ENCODE peak calls at places on chromosomes 1 and 21, in six cellular contexts. F, U, L, O, M and C are unnamed samples.

GRCh38 chr1:26419494-26419893 is 8.9 kb downstream of the LIN28A start:
- ATAC-seq in F (no peak), U (no peak), L (no peak), O (no peak), M (no peak), C (no peak)

GRCh38 chr1:44327679-44328491 is 27.2 kb downstream of the ERI3 start:
- ATAC-seq in F (peak; percentile 89), U (peak; percentile 95), L (peak; percentile 90), O (no peak), M (peak; percentile 52), C (peak; percentile 96)

GRCh38 chr1:117681093-117681950 is 75.5 kb downstream of the TENT5C start:
- ATAC-seq in F (no peak), U (no peak), L (peak; percentile 67), O (no peak), M (peak; percentile 82), C (no peak)

GRCh38 chr1:68173283-68174172 is 58.8 kb downstream of the WLS start:
- ATAC-seq in F (no peak), U (peak; percentile 33), L (no peak), O (no peak), M (no peak), C (peak; percentile 16)

GRCh38 chr1:109786531-109787021 is 22.9 kb upstream of the EPS8L3 start:
- ATAC-seq in F (no peak), U (peak; percentile 79), L (no peak), O (no peak), M (no peak), C (no peak)

GRCh38 chr1:147591246-147591891 is 50.1 kb downstream of the BCL9 start:
- ATAC-seq in F (no peak), U (no peak), L (no peak), O (no peak), M (no peak), C (no peak)

GRCh38 chr1:2411801-2412394 is 466 bp downstream of the PEX10 start:
- ATAC-seq in F (peak; percentile 0), U (peak; percentile 45), L (peak; percentile 28), O (peak; percentile 46), M (peak; percentile 41), C (peak; percentile 22)

GRCh38 chr1:237416924-237417655 is 375.1 kb downstream of the RYR2 start:
- ATAC-seq in F (no peak), U (no peak), L (no peak), O (no peak), M (no peak), C (no peak)

GRCh38 chr21:29029524-29029923 is 5.1 kb downstream of the USP16 start:
- ATAC-seq in F (no peak), U (no peak), L (no peak), O (no peak), M (no peak), C (no peak)

GRCh38 chr1:15825800-15826199 is 18.4 kb upstream of the UQCRHL start:
- ATAC-seq in F (peak; percentile 47), U (peak; percentile 18), L (no peak), O (no peak), M (no peak), C (no peak)

GRCh38 chr1:152743371-152744145 is 14.3 kb upstream of the KPRP start:
- ATAC-seq in F (no peak), U (peak; percentile 33), L (peak; percentile 37), O (no peak), M (no peak), C (no peak)

GRCh38 chr1:161066694-161067093 is 3.0 kb downstream of the ARHGAP30 start:
- ATAC-seq in F (no peak), U (no peak), L (no peak), O (no peak), M (no peak), C (no peak)

GRCh38 chr1:51605961-51606723 is 10.8 kb upstream of the OSBPL9 start:
- ATAC-seq in F (no peak), U (peak; percentile 55), L (peak; percentile 60), O (no peak), M (peak; percentile 40), C (no peak)

GRCh38 chr1:3032371-3032862 is 11.2 kb downstream of the ACTRT2 start:
- ATAC-seq in F (peak; percentile 2), U (no peak), L (no peak), O (no peak), M (no peak), C (no peak)

GRCh38 chr21:37552496-37553399 is 186.2 kb downstream of the DYRK1A start:
- ATAC-seq in F (no peak), U (no peak), L (no peak), O (no peak), M (no peak), C (no peak)

GRCh38 chr1:224851850-224852261 is 77.6 kb upstream of the DNAH14 start:
- ATAC-seq in F (no peak), U (peak; percentile 72), L (peak; percentile 71), O (peak; percentile 77), M (peak; percentile 69), C (peak; percentile 31)

GRCh38 chr1:198499588-198499987 is 40.9 kb downstream of the ATP6V1G3 start:
- ATAC-seq in F (no peak), U (no peak), L (no peak), O (no peak), M (no peak), C (no peak)

GRCh38 chr1:30085814-30086770 is 637.3 kb downstream of the MATN1 start:
- ATAC-seq in F (no peak), U (peak; percentile 77), L (peak; percentile 75), O (peak; percentile 55), M (peak; percentile 94), C (peak; percentile 53)

GRCh38 chr1:13667696-13668095 is 32.3 kb upstream of the PRDM2 start:
- ATAC-seq in F (no peak), U (no peak), L (no peak), O (peak; percentile 61), M (no peak), C (no peak)

GRCh38 chr1:228275154-228275434 is 67.2 kb downstream of the OBSCN start:
- ATAC-seq in F (no peak), U (no peak), L (no peak), O (no peak), M (no peak), C (no peak)

GRCh38 chr1:67540025-67540732 is 110.0 kb upstream of the SERBP1 start:
- ATAC-seq in F (no peak), U (no peak), L (peak; percentile 68), O (no peak), M (peak; percentile 10), C (no peak)

GRCh38 chr1:12112711-12113161 is 49.6 kb downstream of the TNFRSF8 start:
- ATAC-seq in F (no peak), U (peak; percentile 37), L (no peak), O (no peak), M (no peak), C (no peak)

GRCh38 chr1:237141471-237141870 is 99.5 kb downstream of the RYR2 start:
- ATAC-seq in F (no peak), U (no peak), L (no peak), O (no peak), M (no peak), C (no peak)

GRCh38 chr1:15341634-15342375 is 67.9 kb upstream of the EFHD2 start:
- ATAC-seq in F (no peak), U (peak; percentile 62), L (no peak), O (no peak), M (no peak), C (no peak)

GRCh38 chr1:218588555-218589172 is 243.5 kb downstream of the TGFB2 start:
- ATAC-seq in F (no peak), U (no peak), L (peak; percentile 57), O (no peak), M (no peak), C (no peak)

DNA sequence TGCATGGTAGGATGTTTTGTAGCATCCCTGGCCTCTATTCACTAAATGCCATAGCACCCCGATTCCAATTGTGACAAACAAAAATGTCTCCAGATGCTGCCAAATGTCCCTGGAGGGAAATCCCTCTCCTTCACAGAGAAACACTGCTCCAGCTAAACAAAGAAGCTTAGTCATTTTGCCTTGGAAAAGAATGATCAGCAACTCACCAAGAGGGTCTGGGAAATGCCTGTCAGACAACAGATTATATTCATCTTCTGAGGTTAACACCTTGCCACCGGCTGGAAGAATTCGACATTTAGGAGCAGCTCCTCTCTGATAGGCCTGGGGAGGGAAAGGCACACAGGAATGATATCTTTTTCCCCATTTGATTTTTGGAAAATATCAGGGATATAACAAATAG is 84.4 kb downstream of the NIBAN1 start:
- ATAC-seq in F (no peak), U (no peak), L (no peak), O (no peak), M (no peak), C (no peak)
- H3K27ac ChIP-seq in F (no peak overlapping the region), U (no peak overlapping the region), L (no peak overlapping the region), O (no peak overlapping the region), M (no peak overlapping the region), C (peak overlapping the region; percentile 84)

GRCh38 chr1:112707217-112708001 is 482 bp upstream of the RHOC start:
- ATAC-seq in F (peak; percentile 90), U (peak; percentile 77), L (peak; percentile 66), O (peak; percentile 69), M (peak; percentile 74), C (peak; percentile 85)
- TF ChIP-seq EP300 in F (no peak), U (no peak), L (peak; percentile 3), O (no peak), M (peak; percentile 29), C (no peak)

DNA sequence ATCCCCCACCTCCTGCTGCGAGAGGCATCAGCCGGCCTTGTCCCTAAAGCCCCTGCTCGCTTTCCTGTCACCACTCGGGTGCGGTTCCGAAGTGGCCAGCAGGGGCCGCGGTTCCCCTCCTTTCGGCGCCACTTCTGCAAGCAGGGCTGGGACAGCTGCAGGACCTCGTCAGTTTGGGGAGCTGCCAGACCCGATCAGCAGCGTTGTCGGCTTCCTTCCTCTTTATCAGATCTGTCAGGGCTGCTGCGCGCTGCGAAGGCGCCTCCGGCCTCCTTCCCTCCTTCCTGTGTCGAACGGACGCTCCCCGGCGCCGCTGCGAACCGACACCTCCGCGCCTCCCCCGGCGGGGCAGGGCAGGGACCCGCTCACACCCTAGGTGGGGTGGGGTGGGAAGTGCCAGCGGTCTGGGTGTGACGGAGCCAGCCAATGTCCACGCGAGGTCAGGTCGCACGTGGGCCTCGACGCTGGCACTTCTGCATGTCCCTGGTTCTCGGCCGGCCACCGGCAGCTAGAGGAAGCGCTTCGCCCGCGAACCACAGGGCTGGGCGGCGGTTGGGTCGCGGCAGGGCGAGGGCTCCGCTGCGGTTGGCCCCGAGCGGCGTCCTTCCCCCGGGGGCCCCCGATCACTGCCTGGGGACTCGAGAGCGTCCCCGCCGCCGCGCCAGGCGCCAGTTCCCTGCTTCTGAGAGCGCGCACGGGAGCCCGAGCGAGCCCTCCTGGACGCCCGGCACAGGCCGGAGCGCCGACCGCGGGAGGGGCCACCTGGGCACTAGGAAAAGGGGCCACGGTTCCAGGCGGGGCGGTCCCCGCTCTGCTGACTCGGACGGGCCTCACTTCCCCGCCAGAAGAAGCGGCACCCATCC is 81.8 kb downstream of the RUNX3 start:
- ATAC-seq in F (peak; percentile 96), U (peak; percentile 95), L (peak; percentile 94), O (peak; percentile 97), M (peak; percentile 97), C (peak; percentile 92)
- TF ChIP-seq POLR2A in F (no peak), U (no peak), L (no peak), O (peak; percentile 84), M (peak; percentile 76), C (no peak)

GRCh38 chr1:54794401-54795099 is 6.6 kb downstream of the TTC22 start:
- ATAC-seq in F (no peak), U (peak; percentile 53), L (peak; percentile 94), O (no peak), M (peak; percentile 59), C (no peak)

GRCh38 chr1:54792686-54793282 is 8.3 kb downstream of the TTC22 start:
- ATAC-seq in F (no peak), U (no peak), L (no peak), O (no peak), M (no peak), C (no peak)

GRCh38 chr1:54796902-54797301 is 4.2 kb downstream of the TTC22 start:
- ATAC-seq in F (no peak), U (no peak), L (no peak), O (no peak), M (no peak), C (no peak)

GRCh38 chr1:54795841-54796468 is 5.2 kb downstream of the TTC22 start:
- ATAC-seq in F (no peak), U (no peak), L (no peak), O (no peak), M (no peak), C (no peak)

GRCh38 chr1:54795100-54795665 is 5.9 kb downstream of the TTC22 start:
- ATAC-seq in F (no peak), U (peak; percentile 37), L (peak; percentile 44), O (no peak), M (peak; percentile 16), C (no peak)
- H3K27ac ChIP-seq in F (no peak overlapping the region), U (no peak overlapping the region), L (no peak overlapping the region), O (no peak overlapping the region), M (no peak overlapping the region), C (no peak overlapping the region)